ENCODE peak calls at places on chromosomes 5 and 9, in eight cellular contexts. N, M, F, R, C, L, I and A are unnamed samples.

GRCh38 chr5:151082274-151082902 is 1.6 kb upstream of the TNIP1 start:
- DNase-seq in N (peak; percentile 24), M (peak; percentile 37), F (no peak), R (no peak), C (no peak), L (peak; percentile 73), I (no peak), A (no peak)

GRCh38 chr5:74179183-74179582 is 461.3 kb downstream of the ENC1 start:
- DNase-seq in N (no peak), M (no peak), F (no peak), R (no peak), C (no peak), L (no peak), I (no peak), A (no peak)

GRCh38 chr9:130323051-130323757 is 57.6 kb downstream of the HMCN2 start:
- DNase-seq in N (no peak), M (no peak), F (no peak), R (no peak), C (no peak), L (no peak), I (no peak), A (no peak)

GRCh38 chr9:23962101-23962500 is 136.1 kb upstream of the ELAVL2 start:
- DNase-seq in N (peak; percentile 14), M (no peak), F (no peak), R (no peak), C (no peak), L (no peak), I (no peak), A (no peak)

GRCh38 chr5:58765058-58765457 is 182.2 kb downstream of the RAB3C start:
- DNase-seq in N (no peak), M (no peak), F (no peak), R (no peak), C (no peak), L (no peak), I (no peak), A (no peak)

GRCh38 chr9:9563817-9564216 is 1049.0 kb downstream of the PTPRD start:
- DNase-seq in N (no peak), M (no peak), F (no peak), R (no peak), C (no peak), L (no peak), I (no peak), A (no peak)

GRCh38 chr9:7053903-7054302 is 296.1 kb downstream of the KDM4C start:
- DNase-seq in N (no peak), M (no peak), F (no peak), R (no peak), C (no peak), L (no peak), I (no peak), A (no peak)

GRCh38 chr9:83706703-83707517 is 848 bp downstream of the UBQLN1 start:
- DNase-seq in N (no peak), M (peak; percentile 34), F (peak; percentile 66), R (no peak), C (peak; percentile 30), L (no peak), I (peak; percentile 34), A (peak; percentile 63)

GRCh38 chr5:126543660-126544059 is 51.4 kb downstream of the ALDH7A1 start:
- DNase-seq in N (no peak), M (no peak), F (no peak), R (no peak), C (no peak), L (no peak), I (no peak), A (no peak)

GRCh38 chr5:176648467-176649194 is 1.3 kb downstream of the TSPAN17 start:
- DNase-seq in N (no peak), M (no peak), F (peak; percentile 38), R (no peak), C (no peak), L (no peak), I (no peak), A (no peak)

GRCh38 chr5:166285385-166285784 is 2006.1 kb upstream of the WWC1 start:
- DNase-seq in N (no peak), M (no peak), F (no peak), R (no peak), C (no peak), L (no peak), I (no peak), A (no peak)

GRCh38 chr9:138037140-138037539 is 159.6 kb downstream of the CACNA1B start:
- DNase-seq in N (no peak), M (no peak), F (no peak), R (peak; percentile 38), C (no peak), L (no peak), I (no peak), A (no peak)

GRCh38 chr9:4489919-4490704 is at the start of gene SLC1A1:
- DNase-seq in N (peak; percentile 63), M (peak; percentile 61), F (no peak), R (peak; percentile 73), C (peak; percentile 60), L (peak; percentile 60), I (peak; percentile 64), A (peak; percentile 79)

GRCh38 chr5:148387325-148387724 is 3.6 kb downstream of the FBXO38 start:
- DNase-seq in N (no peak), M (no peak), F (no peak), R (no peak), C (no peak), L (no peak), I (no peak), A (no peak)

GRCh38 chr5:95623706-95624105 is 3.8 kb downstream of the GPR150 start:
- DNase-seq in N (no peak), M (no peak), F (no peak), R (no peak), C (no peak), L (no peak), I (no peak), A (no peak)

GRCh38 chr5:133806847-133807246 is 161.6 kb downstream of the C5orf15 start:
- DNase-seq in N (no peak), M (no peak), F (no peak), R (no peak), C (no peak), L (no peak), I (no peak), A (no peak)

GRCh38 chr5:93592866-93593265 is 9.8 kb downstream of the NR2F1 start:
- DNase-seq in N (no peak), M (no peak), F (no peak), R (no peak), C (no peak), L (no peak), I (no peak), A (no peak)
- TF ChIP-seq CTCF in N (no peak), M (no peak), F (no peak), R (no peak), C (no peak), L (no peak), I (no peak), A (no peak)

GRCh38 chr9:21993893-21994525 is at the start of gene CDKN2A:
- DNase-seq in N (peak; percentile 39), M (no peak), F (peak; percentile 53), R (peak; percentile 58), C (no peak), L (no peak), I (no peak), A (peak; percentile 58)

GRCh38 chr9:21994526-21994995 is at the start of gene CDKN2B-AS1:
- DNase-seq in N (peak; percentile 78), M (peak; percentile 75), F (peak; percentile 40), R (peak; percentile 59), C (no peak), L (no peak), I (peak; percentile 47), A (peak; percentile 71)

GRCh38 chr9:21991039-21991959 is 2.9 kb downstream of the CDKN2A start:
- DNase-seq in N (no peak), M (no peak), F (no peak), R (no peak), C (no peak), L (no peak), I (no peak), A (no peak)

GRCh38 chr9:21994996-21995651 is 533 bp downstream of the CDKN2B-AS1 start:
- DNase-seq in N (peak; percentile 63), M (peak; percentile 76), F (peak; percentile 76), R (peak; percentile 66), C (peak; percentile 66), L (no peak), I (peak; percentile 63), A (peak; percentile 88)

GRCh38 chr9:21993007-21993406 is 1.2 kb downstream of the CDKN2A start:
- DNase-seq in N (no peak), M (no peak), F (no peak), R (no peak), C (no peak), L (no peak), I (no peak), A (no peak)
- H3K4me3 ChIP-seq in N (peak overlapping the region; percentile 96), M (peak overlapping the region; percentile 95), F (no peak overlapping the region), R (no peak overlapping the region), C (peak overlapping the region; percentile 82), L (no peak overlapping the region), I (no peak overlapping the region), A (peak overlapping the region; percentile 83)

DNA sequence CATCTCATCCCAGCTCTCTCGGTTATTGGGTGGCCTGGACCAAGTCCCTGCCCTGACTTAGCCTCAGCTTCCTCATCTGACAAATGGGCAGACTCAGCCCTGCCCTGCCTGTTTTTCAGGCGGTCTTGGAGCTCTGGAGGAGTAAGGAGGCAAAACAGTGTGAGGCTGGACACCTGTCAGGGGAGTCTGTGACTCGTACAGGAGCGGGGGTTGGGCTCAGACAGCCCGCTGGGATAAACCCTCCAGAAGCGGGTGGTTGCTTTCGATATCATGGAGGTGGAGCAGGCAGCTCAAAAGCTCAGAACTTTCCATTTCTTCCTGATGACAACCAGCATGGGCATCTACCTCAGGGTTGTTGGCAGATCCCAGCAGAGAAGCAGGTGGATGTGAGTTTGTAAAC is 72.9 kb upstream of the GGTA1 start:
- DNase-seq in N (no peak), M (no peak), F (no peak), R (no peak), C (no peak), L (no peak), I (no peak), A (no peak)
- H3K4me1 ChIP-seq in N (peaks cover 7% of the 10 kb centered on the region), M (no peaks in the 10 kb centered on the region), F (no peaks in the 10 kb centered on the region), R (peaks cover 41% of the 10 kb centered on the region), C (peaks cover 34% of the 10 kb centered on the region), L (no peaks in the 10 kb centered on the region), I (peaks cover 28% of the 10 kb centered on the region), A (peaks cover 19% of the 10 kb centered on the region)

GRCh38 chr5:36492998-36493655 is 113.3 kb upstream of the SLC1A3 start:
- DNase-seq in N (peak; percentile 84), M (no peak), F (no peak), R (no peak), C (no peak), L (no peak), I (no peak), A (no peak)
- TF ChIP-seq CTCF in N (peak; percentile 43), M (no peak), F (no peak), R (no peak), C (no peak), L (no peak), I (no peak), A (no peak)

GRCh38 chr9:109781541-109782197 is 1.7 kb downstream of the PALM2AKAP2 start:
- DNase-seq in N (no peak), M (no peak), F (no peak), R (peak; percentile 82), C (no peak), L (no peak), I (peak; percentile 48), A (no peak)
- H3K4me3 ChIP-seq in N (no peak overlapping the region), M (peak overlapping the region; percentile 89), F (no peak overlapping the region), R (peak overlapping the region; percentile 70), C (peak overlapping the region; percentile 83), L (no peak overlapping the region), I (peak overlapping the region; percentile 75), A (peak overlapping the region; percentile 59)